ENCODE peak calls at places on chromosomes 5 and 9, in five cellular contexts. One of them, this sample, is unnamed.

GRCh38 chr9:114096866-114097612 is 2.1 kb downstream of the KIF12 start:
- DNase-seq in H54: no peak
- DNase-seq in iPS-NIHi11: no peak
- DNase-seq in dorsolateral prefrontal cortex: no peak
- DNase-seq in NCI-H774: no peak
- DNase-seq in this sample: no peak

GRCh38 chr5:61159070-61159469 is 3.2 kb downstream of the SMIM15 start:
- DNase-seq in dorsolateral prefrontal cortex: no peak
- DNase-seq in NCI-H774: no peak
- DNase-seq in iPS-NIHi11: no peak
- DNase-seq in H54: no peak
- DNase-seq in this sample: peak; percentile 14

GRCh38 chr9:122329592-122329991 is 41.2 kb upstream of the PTGS1 start:
- DNase-seq in iPS-NIHi11: no peak
- DNase-seq in NCI-H774: no peak
- DNase-seq in H54: no peak
- DNase-seq in dorsolateral prefrontal cortex: no peak
- DNase-seq in this sample: no peak

GRCh38 chr5:119328753-119329602 is 26.8 kb upstream of the TNFAIP8 start:
- DNase-seq in H54: no peak
- DNase-seq in NCI-H774: no peak
- DNase-seq in dorsolateral prefrontal cortex: no peak
- DNase-seq in iPS-NIHi11: no peak
- DNase-seq in this sample: peak; percentile 61

GRCh38 chr9:38181866-38182265 is 112.8 kb upstream of the SHB start:
- DNase-seq in NCI-H774: no peak
- DNase-seq in iPS-NIHi11: no peak
- DNase-seq in dorsolateral prefrontal cortex: no peak
- DNase-seq in H54: no peak
- DNase-seq in this sample: peak; percentile 10

GRCh38 chr9:100437860-100438805 is 11.2 kb downstream of the MSANTD3 start:
- DNase-seq in H54: peak; percentile 58
- DNase-seq in dorsolateral prefrontal cortex: no peak
- DNase-seq in iPS-NIHi11: peak; percentile 68
- DNase-seq in NCI-H774: peak; percentile 12
- DNase-seq in this sample: peak; percentile 71

GRCh38 chr5:124963236-124963929 is 216.9 kb upstream of the ZNF608 start:
- DNase-seq in H54: no peak
- DNase-seq in dorsolateral prefrontal cortex: no peak
- DNase-seq in iPS-NIHi11: peak; percentile 50
- DNase-seq in NCI-H774: no peak
- DNase-seq in this sample: peak; percentile 81

GRCh38 chr5:2917093-2917492 is 165.6 kb upstream of the IRX2 start:
- DNase-seq in iPS-NIHi11: no peak
- DNase-seq in NCI-H774: no peak
- DNase-seq in dorsolateral prefrontal cortex: no peak
- DNase-seq in H54: no peak
- DNase-seq in this sample: no peak

GRCh38 chr5:110258460-110258859 is 468.0 kb downstream of the TMEM232 start:
- DNase-seq in dorsolateral prefrontal cortex: no peak
- DNase-seq in iPS-NIHi11: no peak
- DNase-seq in H54: no peak
- DNase-seq in NCI-H774: peak; percentile 63
- DNase-seq in this sample: peak; percentile 84

GRCh38 chr5:7842531-7842930 is 8.4 kb downstream of the CFAP90 start:
- DNase-seq in dorsolateral prefrontal cortex: no peak
- DNase-seq in iPS-NIHi11: no peak
- DNase-seq in NCI-H774: no peak
- DNase-seq in H54: no peak
- DNase-seq in this sample: no peak

GRCh38 chr5:143395638-143396352 is 7.7 kb downstream of the NR3C1 start:
- DNase-seq in dorsolateral prefrontal cortex: no peak
- DNase-seq in H54: no peak
- DNase-seq in NCI-H774: no peak
- DNase-seq in iPS-NIHi11: no peak
- DNase-seq in this sample: peak; percentile 38

GRCh38 chr5:140148508-140148907 is 22.8 kb downstream of the IGIP start:
- DNase-seq in H54: peak; percentile 42
- DNase-seq in iPS-NIHi11: peak; percentile 83
- DNase-seq in NCI-H774: no peak
- DNase-seq in dorsolateral prefrontal cortex: no peak
- DNase-seq in this sample: peak; percentile 56

GRCh38 chr5:91670565-91670964 is 287.4 kb upstream of the ARRDC3 start:
- DNase-seq in dorsolateral prefrontal cortex: no peak
- DNase-seq in iPS-NIHi11: peak; percentile 29
- DNase-seq in H54: no peak
- DNase-seq in NCI-H774: no peak
- DNase-seq in this sample: no peak

GRCh38 chr5:8254674-8255073 is 385.7 kb downstream of the MTRR start:
- DNase-seq in iPS-NIHi11: no peak
- DNase-seq in dorsolateral prefrontal cortex: no peak
- DNase-seq in NCI-H774: no peak
- DNase-seq in H54: no peak
- DNase-seq in this sample: no peak

GRCh38 chr5:173629628-173630027 is 13.2 kb upstream of the BOD1 start:
- DNase-seq in H54: peak; percentile 17
- DNase-seq in iPS-NIHi11: peak; percentile 85
- DNase-seq in NCI-H774: no peak
- DNase-seq in dorsolateral prefrontal cortex: no peak
- DNase-seq in this sample: no peak

GRCh38 chr9:13351768-13352386 is 72.4 kb upstream of the MPDZ start:
- DNase-seq in H54: no peak
- DNase-seq in iPS-NIHi11: peak; percentile 29
- DNase-seq in dorsolateral prefrontal cortex: no peak
- DNase-seq in NCI-H774: peak; percentile 55
- DNase-seq in this sample: peak; percentile 82

GRCh38 chr9:74117731-74118130 is 379.4 kb upstream of the RORB start:
- DNase-seq in H54: no peak
- DNase-seq in NCI-H774: no peak
- DNase-seq in dorsolateral prefrontal cortex: no peak
- DNase-seq in iPS-NIHi11: no peak
- DNase-seq in this sample: no peak

GRCh38 chr5:1892685-1893445 is 10.1 kb upstream of the IRX4 start:
- DNase-seq in NCI-H774: no peak
- DNase-seq in iPS-NIHi11: no peak
- DNase-seq in H54: no peak
- DNase-seq in dorsolateral prefrontal cortex: no peak
- DNase-seq in this sample: no peak

GRCh38 chr5:168086104-168086610 is 205.3 kb upstream of the WWC1 start:
- DNase-seq in NCI-H774: peak; percentile 15
- DNase-seq in iPS-NIHi11: peak; percentile 46
- DNase-seq in H54: peak; percentile 52
- DNase-seq in dorsolateral prefrontal cortex: no peak
- DNase-seq in this sample: peak; percentile 88

GRCh38 chr5:93736284-93736683 is 5.1 kb downstream of the POU5F2 start:
- DNase-seq in NCI-H774: no peak
- DNase-seq in H54: no peak
- DNase-seq in iPS-NIHi11: no peak
- DNase-seq in dorsolateral prefrontal cortex: no peak
- DNase-seq in this sample: peak; percentile 52

GRCh38 chr5:77958642-77959315 is 182.6 kb upstream of the TBCA start:
- DNase-seq in NCI-H774: no peak
- DNase-seq in H54: no peak
- DNase-seq in dorsolateral prefrontal cortex: no peak
- DNase-seq in iPS-NIHi11: peak; percentile 40
- DNase-seq in this sample: no peak

GRCh38 chr5:7873216-7873615 is 4.3 kb downstream of the MTRR start:
- DNase-seq in NCI-H774: no peak
- DNase-seq in iPS-NIHi11: no peak
- DNase-seq in H54: no peak
- DNase-seq in dorsolateral prefrontal cortex: no peak
- DNase-seq in this sample: no peak

GRCh38 chr9:21611896-21612295 is 129.8 kb upstream of the IFNE start:
- DNase-seq in iPS-NIHi11: no peak
- DNase-seq in H54: no peak
- DNase-seq in NCI-H774: no peak
- DNase-seq in dorsolateral prefrontal cortex: no peak
- DNase-seq in this sample: peak; percentile 32